ENCODE peak calls at places on chromosomes 12 and 14, in ten cellular contexts. One of them, this sample, is unnamed.

GRCh38 chr12:1853716-1854115 is 33.4 kb downstream of the LRTM2 start:
- DNase-seq in Panc1: no peak
- DNase-seq in SJSA1: no peak
- DNase-seq in cardiac fibroblast: no peak
- DNase-seq in NCI-H1694: no peak
- DNase-seq in GM12891: no peak
- DNase-seq in GM20000: no peak
- DNase-seq in HCEC 1CT: no peak
- DNase-seq in GF-D8: no peak
- DNase-seq in HepG2: no peak
- DNase-seq in this sample: no peak

GRCh38 chr12:18468521-18469075 is 207.3 kb downstream of the PIK3C2G start:
- DNase-seq in GM12891: no peak
- DNase-seq in SJSA1: no peak
- DNase-seq in GM20000: no peak
- DNase-seq in NCI-H1694: no peak
- DNase-seq in GF-D8: no peak
- DNase-seq in Panc1: no peak
- DNase-seq in HepG2: no peak
- DNase-seq in cardiac fibroblast: peak
- DNase-seq in HCEC 1CT: peak
- DNase-seq in this sample: no peak

GRCh38 chr14:95220663-95221231 is 63.4 kb upstream of the DICER1 start:
- DNase-seq in HCEC 1CT: no peak
- DNase-seq in cardiac fibroblast: peak
- DNase-seq in NCI-H1694: no peak
- DNase-seq in GM12891: no peak
- DNase-seq in SJSA1: peak
- DNase-seq in GM20000: no peak
- DNase-seq in GF-D8: no peak
- DNase-seq in HepG2: no peak
- DNase-seq in Panc1: no peak
- DNase-seq in this sample: no peak

GRCh38 chr12:108832730-108833354 is 24.5 kb downstream of the SSH1 start:
- DNase-seq in Panc1: no peak
- DNase-seq in GM12891: no peak
- DNase-seq in GM20000: no peak
- DNase-seq in HCEC 1CT: peak
- DNase-seq in GF-D8: no peak
- DNase-seq in HepG2: no peak
- DNase-seq in NCI-H1694: no peak
- DNase-seq in SJSA1: peak
- DNase-seq in cardiac fibroblast: peak
- DNase-seq in this sample: peak

GRCh38 chr12:80943345-80943744 is 5.6 kb upstream of the LIN7A start:
- DNase-seq in SJSA1: no peak
- DNase-seq in cardiac fibroblast: no peak
- DNase-seq in HepG2: peak
- DNase-seq in GM20000: no peak
- DNase-seq in GM12891: no peak
- DNase-seq in GF-D8: no peak
- DNase-seq in NCI-H1694: no peak
- DNase-seq in Panc1: no peak
- DNase-seq in HCEC 1CT: no peak
- DNase-seq in this sample: no peak

GRCh38 chr14:90368946-90369721 is 27.7 kb upstream of the CALM1 start:
- DNase-seq in HepG2: peak
- DNase-seq in GF-D8: no peak
- DNase-seq in GM20000: no peak
- DNase-seq in NCI-H1694: no peak
- DNase-seq in SJSA1: no peak
- DNase-seq in GM12891: no peak
- DNase-seq in cardiac fibroblast: no peak
- DNase-seq in Panc1: no peak
- DNase-seq in HCEC 1CT: peak
- DNase-seq in this sample: peak

GRCh38 chr12:102965281-102966155 is 8.0 kb downstream of the ASCL1 start:
- DNase-seq in Panc1: no peak
- DNase-seq in GF-D8: no peak
- DNase-seq in cardiac fibroblast: no peak
- DNase-seq in GM20000: no peak
- DNase-seq in NCI-H1694: no peak
- DNase-seq in SJSA1: no peak
- DNase-seq in HepG2: no peak
- DNase-seq in GM12891: no peak
- DNase-seq in HCEC 1CT: no peak
- DNase-seq in this sample: no peak

GRCh38 chr12:6607751-6608591 is 792 bp upstream of the CHD4 start:
- DNase-seq in SJSA1: peak
- DNase-seq in GF-D8: peak
- DNase-seq in GM20000: peak
- DNase-seq in NCI-H1694: peak
- DNase-seq in Panc1: no peak
- DNase-seq in HCEC 1CT: peak
- DNase-seq in GM12891: no peak
- DNase-seq in cardiac fibroblast: peak
- DNase-seq in HepG2: peak
- DNase-seq in this sample: peak

GRCh38 chr14:58731465-58732330 is 93.9 kb downstream of the DACT1 start:
- DNase-seq in SJSA1: peak
- DNase-seq in GM12891: no peak
- DNase-seq in NCI-H1694: no peak
- DNase-seq in HepG2: no peak
- DNase-seq in GM20000: no peak
- DNase-seq in HCEC 1CT: peak
- DNase-seq in GF-D8: no peak
- DNase-seq in Panc1: no peak
- DNase-seq in cardiac fibroblast: peak
- DNase-seq in this sample: peak

GRCh38 chr14:52277552-52277951 is 10.1 kb downstream of the PTGDR start:
- DNase-seq in GM12891: no peak
- DNase-seq in GM20000: no peak
- DNase-seq in HepG2: no peak
- DNase-seq in Panc1: no peak
- DNase-seq in GF-D8: no peak
- DNase-seq in HCEC 1CT: no peak
- DNase-seq in cardiac fibroblast: no peak
- DNase-seq in SJSA1: no peak
- DNase-seq in NCI-H1694: no peak
- DNase-seq in this sample: no peak

GRCh38 chr14:89430271-89430620 is 13.2 kb upstream of the FOXN3 start:
- DNase-seq in GF-D8: no peak
- DNase-seq in Panc1: no peak
- DNase-seq in SJSA1: no peak
- DNase-seq in HCEC 1CT: no peak
- DNase-seq in HepG2: no peak
- DNase-seq in GM20000: no peak
- DNase-seq in cardiac fibroblast: no peak
- DNase-seq in NCI-H1694: no peak
- DNase-seq in GM12891: no peak
- DNase-seq in this sample: peak

GRCh38 chr12:69435644-69436043 is 34.5 kb upstream of the FRS2 start:
- DNase-seq in cardiac fibroblast: peak
- DNase-seq in GF-D8: no peak
- DNase-seq in GM12891: no peak
- DNase-seq in HepG2: no peak
- DNase-seq in NCI-H1694: no peak
- DNase-seq in HCEC 1CT: no peak
- DNase-seq in Panc1: no peak
- DNase-seq in GM20000: no peak
- DNase-seq in SJSA1: no peak
- DNase-seq in this sample: no peak

GRCh38 chr14:73785336-73785833 is 66.2 kb upstream of the PTGR2 start:
- DNase-seq in NCI-H1694: no peak
- DNase-seq in HCEC 1CT: peak
- DNase-seq in HepG2: peak
- DNase-seq in cardiac fibroblast: peak
- DNase-seq in Panc1: peak
- DNase-seq in SJSA1: peak
- DNase-seq in GF-D8: no peak
- DNase-seq in GM20000: no peak
- DNase-seq in GM12891: no peak
- DNase-seq in this sample: peak

GRCh38 chr14:64364907-64365306 is 23.2 kb upstream of the MTHFD1 start:
- DNase-seq in GM20000: no peak
- DNase-seq in GF-D8: no peak
- DNase-seq in Panc1: no peak
- DNase-seq in GM12891: no peak
- DNase-seq in HepG2: no peak
- DNase-seq in SJSA1: no peak
- DNase-seq in cardiac fibroblast: peak
- DNase-seq in HCEC 1CT: peak
- DNase-seq in NCI-H1694: no peak
- DNase-seq in this sample: no peak

GRCh38 chr12:613996-614726 is 49.1 kb downstream of the NINJ2 start:
- DNase-seq in GM20000: peak
- DNase-seq in Panc1: no peak
- DNase-seq in NCI-H1694: peak
- DNase-seq in SJSA1: no peak
- DNase-seq in HepG2: peak
- DNase-seq in cardiac fibroblast: peak
- DNase-seq in GF-D8: peak
- DNase-seq in HCEC 1CT: no peak
- DNase-seq in GM12891: no peak
- DNase-seq in this sample: peak

GRCh38 chr14:61609143-61609851 is 86.0 kb upstream of the HIF1A start:
- DNase-seq in GF-D8: no peak
- DNase-seq in HepG2: peak
- DNase-seq in SJSA1: peak
- DNase-seq in GM12891: no peak
- DNase-seq in HCEC 1CT: peak
- DNase-seq in cardiac fibroblast: peak
- DNase-seq in Panc1: no peak
- DNase-seq in NCI-H1694: peak
- DNase-seq in GM20000: no peak
- DNase-seq in this sample: peak

GRCh38 chr14:91369628-91370445 is 47.8 kb downstream of the CCDC88C start:
- DNase-seq in GF-D8: no peak
- DNase-seq in NCI-H1694: peak
- DNase-seq in cardiac fibroblast: no peak
- DNase-seq in GM20000: no peak
- DNase-seq in SJSA1: no peak
- DNase-seq in GM12891: no peak
- DNase-seq in Panc1: no peak
- DNase-seq in HCEC 1CT: no peak
- DNase-seq in HepG2: peak
- DNase-seq in this sample: peak

GRCh38 chr14:52789118-52789517 is 2.3 kb downstream of the GNPNAT1 start:
- DNase-seq in SJSA1: no peak
- DNase-seq in NCI-H1694: no peak
- DNase-seq in GF-D8: no peak
- DNase-seq in Panc1: no peak
- DNase-seq in HCEC 1CT: no peak
- DNase-seq in HepG2: no peak
- DNase-seq in GM20000: no peak
- DNase-seq in GM12891: no peak
- DNase-seq in cardiac fibroblast: no peak
- DNase-seq in this sample: no peak

GRCh38 chr14:39395555-39396254 is 36.5 kb downstream of the FBXO33 start:
- DNase-seq in cardiac fibroblast: no peak
- DNase-seq in HCEC 1CT: peak
- DNase-seq in SJSA1: no peak
- DNase-seq in GM12891: no peak
- DNase-seq in Panc1: no peak
- DNase-seq in NCI-H1694: no peak
- DNase-seq in GM20000: no peak
- DNase-seq in GF-D8: no peak
- DNase-seq in HepG2: no peak
- DNase-seq in this sample: no peak

GRCh38 chr12:89988156-89988555 is 279.5 kb upstream of the ATP2B1 start:
- DNase-seq in HCEC 1CT: peak
- DNase-seq in NCI-H1694: no peak
- DNase-seq in Panc1: no peak
- DNase-seq in GF-D8: no peak
- DNase-seq in cardiac fibroblast: no peak
- DNase-seq in GM12891: no peak
- DNase-seq in SJSA1: no peak
- DNase-seq in HepG2: no peak
- DNase-seq in GM20000: no peak
- DNase-seq in this sample: no peak

GRCh38 chr14:97264516-97265230 is 467.5 kb downstream of the VRK1 start:
- DNase-seq in HepG2: no peak
- DNase-seq in GM20000: no peak
- DNase-seq in SJSA1: no peak
- DNase-seq in cardiac fibroblast: no peak
- DNase-seq in NCI-H1694: no peak
- DNase-seq in GF-D8: no peak
- DNase-seq in HCEC 1CT: no peak
- DNase-seq in GM12891: no peak
- DNase-seq in Panc1: no peak
- DNase-seq in this sample: no peak

GRCh38 chr14:89351958-89352404 is 65.1 kb downstream of the FOXN3 start:
- DNase-seq in SJSA1: no peak
- DNase-seq in cardiac fibroblast: no peak
- DNase-seq in GM12891: no peak
- DNase-seq in Panc1: no peak
- DNase-seq in HCEC 1CT: no peak
- DNase-seq in NCI-H1694: no peak
- DNase-seq in GF-D8: no peak
- DNase-seq in HepG2: peak
- DNase-seq in GM20000: no peak
- DNase-seq in this sample: peak

GRCh38 chr12:98893126-98893525 is 248.0 kb downstream of the APAF1 start:
- DNase-seq in HCEC 1CT: no peak
- DNase-seq in Panc1: no peak
- DNase-seq in cardiac fibroblast: no peak
- DNase-seq in SJSA1: no peak
- DNase-seq in GM12891: no peak
- DNase-seq in HepG2: no peak
- DNase-seq in NCI-H1694: no peak
- DNase-seq in GF-D8: no peak
- DNase-seq in GM20000: no peak
- DNase-seq in this sample: no peak

GRCh38 chr12:105670664-105671063 is 340.2 kb downstream of the C12orf75 start:
- DNase-seq in HepG2: no peak
- DNase-seq in cardiac fibroblast: peak
- DNase-seq in GM12891: no peak
- DNase-seq in GM20000: no peak
- DNase-seq in NCI-H1694: no peak
- DNase-seq in SJSA1: no peak
- DNase-seq in Panc1: no peak
- DNase-seq in GF-D8: no peak
- DNase-seq in HCEC 1CT: no peak
- DNase-seq in this sample: no peak

GRCh38 chr14:76007852-76008251 is 22.3 kb downstream of the IFT43 start:
- DNase-seq in GF-D8: no peak
- DNase-seq in SJSA1: no peak
- DNase-seq in HepG2: no peak
- DNase-seq in GM12891: no peak
- DNase-seq in GM20000: no peak
- DNase-seq in NCI-H1694: no peak
- DNase-seq in cardiac fibroblast: no peak
- DNase-seq in Panc1: no peak
- DNase-seq in HCEC 1CT: peak
- DNase-seq in this sample: no peak